ENCODE peak calls at places on chromosomes 12 and 14, in four cellular contexts. One of them, this sample, is unnamed. For H3K4me1, H3K9me3 and H3K36me3, the result is how much of the 10 kb centered on the place peaks cover.

GRCh38 chr12:49413796-49414195 is 46.5 kb downstream of the SPATS2 start:
- DNase-seq in left lung: no peak
- DNase-seq in ovary: no peak
- DNase-seq in stomach: no peak
- DNase-seq in this sample: no peak

GRCh38 chr12:54036620-54037359 is 3.9 kb downstream of the HOXC5 start:
- DNase-seq in stomach: no peak
- DNase-seq in left lung: no peak
- DNase-seq in ovary: no peak
- DNase-seq in this sample: peak

GRCh38 chr12:105226219-105226618 is 9.8 kb downstream of the APPL2 start:
- DNase-seq in stomach: peak
- DNase-seq in left lung: no peak
- DNase-seq in ovary: peak
- DNase-seq in this sample: peak

GRCh38 chr12:93145086-93145485 is 216.0 kb upstream of the EEA1 start:
- DNase-seq in stomach: no peak
- DNase-seq in left lung: no peak
- DNase-seq in ovary: no peak
- DNase-seq in this sample: no peak

GRCh38 chr12:27973487-27973890 is 956 bp upstream of the PTHLH start:
- DNase-seq in stomach: no peak
- DNase-seq in ovary: no peak
- DNase-seq in left lung: no peak
- DNase-seq in this sample: no peak

GRCh38 chr12:93922583-93923006 is 225.8 kb upstream of the PLXNC1 start:
- DNase-seq in stomach: no peak
- DNase-seq in left lung: no peak
- DNase-seq in ovary: no peak
- DNase-seq in this sample: no peak

GRCh38 chr12:123058980-123059379 is 78.5 kb downstream of the ARL6IP4 start:
- DNase-seq in stomach: no peak
- DNase-seq in ovary: peak
- DNase-seq in left lung: no peak
- DNase-seq in this sample: no peak

GRCh38 chr14:81164167-81164774 is 56.5 kb downstream of the GTF2A1 start:
- DNase-seq in stomach: peak
- DNase-seq in ovary: no peak
- DNase-seq in left lung: no peak
- DNase-seq in this sample: peak

GRCh38 chr12:47993491-47993890 is 10.8 kb downstream of the COL2A1 start:
- DNase-seq in left lung: no peak
- DNase-seq in stomach: no peak
- DNase-seq in ovary: no peak
- DNase-seq in this sample: no peak

GRCh38 chr12:18723752-18724151 is 14.1 kb downstream of the PLCZ1 start:
- DNase-seq in stomach: no peak
- DNase-seq in left lung: no peak
- DNase-seq in ovary: no peak
- DNase-seq in this sample: no peak

GRCh38 chr12:109714141-109714912 is 702 bp downstream of the FAM222A start:
- DNase-seq in left lung: peak
- DNase-seq in stomach: peak
- DNase-seq in ovary: peak
- DNase-seq in this sample: no peak

GRCh38 chr14:44820230-44820964 is 141.3 kb downstream of the KLHL28 start:
- DNase-seq in ovary: no peak
- DNase-seq in stomach: no peak
- DNase-seq in left lung: peak
- DNase-seq in this sample: no peak

GRCh38 chr14:69045857-69046351 is 66.8 kb upstream of the ACTN1 start:
- DNase-seq in stomach: no peak
- DNase-seq in left lung: no peak
- DNase-seq in ovary: peak
- DNase-seq in this sample: no peak

GRCh38 chr12:94078736-94079509 is 69.5 kb upstream of the PLXNC1 start:
- DNase-seq in ovary: no peak
- DNase-seq in stomach: no peak
- DNase-seq in left lung: no peak
- DNase-seq in this sample: no peak

GRCh38 chr14:75909630-75910029 is 72.2 kb downstream of the TGFB3 start:
- DNase-seq in left lung: no peak
- DNase-seq in stomach: no peak
- DNase-seq in ovary: no peak
- DNase-seq in this sample: no peak

GRCh38 chr14:23055621-23056256 is 1.6 kb downstream of the CDH24 start:
- DNase-seq in left lung: no peak
- DNase-seq in ovary: peak
- DNase-seq in stomach: no peak
- DNase-seq in this sample: peak

GRCh38 chr14:35438910-35439713 is 34.6 kb upstream of the NFKBIA start:
- DNase-seq in ovary: no peak
- DNase-seq in stomach: no peak
- DNase-seq in left lung: no peak
- DNase-seq in this sample: no peak

GRCh38 chr12:25590021-25590721 is 37.1 kb upstream of the LMNTD1 start:
- DNase-seq in left lung: no peak
- DNase-seq in ovary: no peak
- DNase-seq in stomach: no peak
- DNase-seq in this sample: no peak

GRCh38 chr12:29710104-29710503 is 73.6 kb downstream of the TMTC1 start:
- DNase-seq in left lung: no peak
- DNase-seq in stomach: no peak
- DNase-seq in ovary: no peak
- DNase-seq in this sample: no peak

GRCh38 chr14:53956427-53957201 is at the start of gene BMP4:
- DNase-seq in stomach: peak
- DNase-seq in ovary: peak
- DNase-seq in left lung: peak
- DNase-seq in this sample: peak

GRCh38 chr12:53381739-53382630 is 2.0 kb downstream of the SP1 start:
- DNase-seq in left lung: no peak
- DNase-seq in stomach: peak
- DNase-seq in ovary: peak
- DNase-seq in this sample: peak

GRCh38 chr12:45725631-45726593 is 3.6 kb upstream of the ARID2 start:
- DNase-seq in ovary: no peak
- DNase-seq in left lung: no peak
- DNase-seq in stomach: no peak
- DNase-seq in this sample: no peak

GRCh38 chr14:85533821-85534271 is 3.9 kb downstream of the FLRT2 start:
- DNase-seq in left lung: no peak
- DNase-seq in ovary: peak
- DNase-seq in stomach: no peak
- DNase-seq in this sample: no peak

GRCh38 chr14:65926935-65927700 is 514.6 kb downstream of the FUT8 start:
- DNase-seq in stomach: no peak
- DNase-seq in ovary: no peak
- DNase-seq in left lung: no peak
- DNase-seq in this sample: no peak

GRCh38 chr14:91883770-91884169 is 16.4 kb upstream of the TC2N start:
- DNase-seq in left lung: no peak
- DNase-seq in stomach: no peak
- DNase-seq in ovary: no peak
- DNase-seq in this sample: peak

GRCh38 chr12:115341442-115341841 is 657.5 kb upstream of the TBX3 start:
- DNase-seq in left lung: no peak
- DNase-seq in stomach: peak
- DNase-seq in ovary: peak
- DNase-seq in this sample: peak

GRCh38 chr14:100975668-100976067 is 72.1 kb upstream of the RTL1 start:
- DNase-seq in stomach: no peak
- DNase-seq in ovary: no peak
- DNase-seq in left lung: no peak
- DNase-seq in this sample: no peak

GRCh38 chr12:116177017-116177416 is 100.5 kb downstream of the MED13L start:
- DNase-seq in left lung: no peak
- DNase-seq in stomach: no peak
- DNase-seq in ovary: no peak
- DNase-seq in this sample: no peak

GRCh38 chr12:64780531-64781373 is 21.5 kb upstream of the GNS start:
- DNase-seq in left lung: peak
- DNase-seq in ovary: peak
- DNase-seq in stomach: peak
- DNase-seq in this sample: no peak

GRCh38 chr12:104957388-104958008 is 592 bp downstream of the SLC41A2 start:
- DNase-seq in stomach: peak
- DNase-seq in ovary: no peak
- DNase-seq in left lung: no peak
- DNase-seq in this sample: no peak

GRCh38 chr12:124632510-124632909 is 65.1 kb upstream of the NCOR2 start:
- DNase-seq in ovary: no peak
- DNase-seq in left lung: no peak
- DNase-seq in stomach: no peak
- DNase-seq in this sample: no peak

GRCh38 chr14:39180553-39180952 is 5.5 kb downstream of the PNN start:
- DNase-seq in stomach: no peak
- DNase-seq in ovary: no peak
- DNase-seq in left lung: no peak
- DNase-seq in this sample: no peak

GRCh38 chr12:51247523-51248206 is 9.0 kb downstream of the DAZAP2 start:
- DNase-seq in left lung: no peak
- DNase-seq in stomach: no peak
- DNase-seq in ovary: no peak
- DNase-seq in this sample: no peak

GRCh38 chr12:107243316-107243715 is 150.0 kb upstream of the CRY1 start:
- DNase-seq in left lung: no peak
- DNase-seq in stomach: no peak
- DNase-seq in ovary: no peak
- DNase-seq in this sample: no peak

GRCh38 chr12:120693848-120694247 is 6.9 kb downstream of the MLEC start:
- DNase-seq in stomach: no peak
- DNase-seq in ovary: no peak
- DNase-seq in left lung: no peak
- DNase-seq in this sample: no peak

DNA sequence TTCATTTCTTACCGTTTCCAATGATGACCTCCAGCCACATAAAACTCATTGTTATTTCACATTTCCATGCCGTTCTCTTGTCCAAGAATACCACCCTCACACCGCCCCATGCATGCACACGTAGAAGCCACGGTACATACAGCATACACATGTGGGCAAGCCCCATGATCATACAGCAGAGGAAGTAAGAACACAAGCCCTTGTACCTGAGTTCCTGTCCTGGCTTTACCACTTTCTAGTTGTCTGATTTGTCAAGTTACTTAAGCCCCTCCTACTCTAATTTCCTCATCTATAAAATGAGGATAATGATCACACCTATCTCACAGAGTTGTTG is 59.9 kb downstream of the DUSP16 start:
- DNase-seq in left lung: no peak
- DNase-seq in ovary: no peak
- DNase-seq in stomach: no peak
- DNase-seq in this sample: no peak
- H3K4me1 ChIP-seq in left lung: under half
- H3K4me1 ChIP-seq in ovary: under half
- H3K4me1 ChIP-seq in stomach: half or more
- H3K4me1 ChIP-seq in this sample: under half

GRCh38 chr14:82604819-82605218 is 1071.2 kb upstream of the SEL1L start:
- DNase-seq in stomach: no peak
- DNase-seq in ovary: no peak
- DNase-seq in left lung: no peak
- DNase-seq in this sample: no peak
- H3K9me3 ChIP-seq in stomach: under half
- H3K9me3 ChIP-seq in ovary: under half
- H3K9me3 ChIP-seq in left lung: under half
- H3K9me3 ChIP-seq in this sample: under half

GRCh38 chr14:67352055-67352454 is 7.5 kb downstream of the ATP6V1D start:
- DNase-seq in ovary: no peak
- DNase-seq in left lung: no peak
- DNase-seq in stomach: no peak
- DNase-seq in this sample: no peak
- H3K36me3 ChIP-seq in ovary: under half
- H3K36me3 ChIP-seq in left lung: under half
- H3K36me3 ChIP-seq in stomach: under half
- H3K36me3 ChIP-seq in this sample: under half

GRCh38 chr14:104979758-104980591 is 1.8 kb upstream of the AHNAK2 start:
- DNase-seq in ovary: peak
- DNase-seq in stomach: peak
- DNase-seq in left lung: peak
- DNase-seq in this sample: no peak

GRCh38 chr14:104978774-104979691 is 859 bp upstream of the AHNAK2 start:
- DNase-seq in stomach: no peak
- DNase-seq in ovary: peak
- DNase-seq in left lung: peak
- DNase-seq in this sample: no peak

GRCh38 chr14:104976198-104977007 is 1.8 kb downstream of the AHNAK2 start:
- DNase-seq in ovary: peak
- DNase-seq in stomach: peak
- DNase-seq in left lung: peak
- DNase-seq in this sample: peak

GRCh38 chr14:104977008-104977680 is 1.0 kb downstream of the AHNAK2 start:
- DNase-seq in stomach: no peak
- DNase-seq in left lung: peak
- DNase-seq in ovary: peak
- DNase-seq in this sample: peak

GRCh38 chr14:104977681-104978647 is at the start of gene AHNAK2:
- DNase-seq in ovary: peak
- DNase-seq in stomach: peak
- DNase-seq in left lung: peak
- DNase-seq in this sample: peak
- H3K4me1 ChIP-seq in ovary: under half
- H3K4me1 ChIP-seq in stomach: half or more
- H3K4me1 ChIP-seq in left lung: half or more
- H3K4me1 ChIP-seq in this sample: under half

DNA sequence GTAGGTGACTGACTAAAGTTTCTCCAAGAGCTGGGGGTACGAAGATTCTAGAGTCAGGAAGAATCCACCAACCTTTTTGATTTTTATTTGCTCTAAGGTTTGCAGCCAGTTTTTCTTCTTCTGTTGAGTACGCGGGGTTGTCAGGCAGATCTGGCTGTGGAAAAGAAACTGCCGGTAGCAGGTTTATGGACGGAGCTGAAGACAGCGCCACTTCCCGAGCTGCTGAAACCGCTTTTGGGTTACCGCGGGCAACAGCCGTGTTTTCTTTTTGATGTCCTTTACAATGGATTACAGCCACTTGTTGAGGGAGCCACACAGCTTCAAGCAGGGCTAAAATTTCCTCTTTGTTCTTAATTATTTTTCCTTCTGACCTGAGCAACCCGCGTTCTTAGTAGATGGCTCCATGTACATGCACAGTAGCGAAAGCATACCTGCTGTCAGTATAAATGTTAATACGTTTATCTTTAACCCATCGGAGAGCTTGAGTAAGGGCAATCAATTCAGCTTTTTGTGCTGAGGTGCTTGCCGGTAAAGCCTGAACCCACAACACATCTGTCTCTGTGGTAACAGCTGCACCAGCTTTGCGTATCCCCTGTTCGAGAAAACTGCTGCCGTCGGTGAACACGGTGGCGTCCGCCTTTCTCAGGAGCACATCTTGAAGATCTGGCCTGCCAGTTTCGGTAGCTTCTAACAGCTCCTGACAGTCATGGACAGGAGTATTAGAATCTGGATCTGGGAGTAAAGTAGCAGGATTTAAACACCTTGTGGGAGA is 674.3 kb downstream of the TMEM121 start:
- DNase-seq in ovary: no peak
- DNase-seq in left lung: no peak
- DNase-seq in stomach: no peak
- DNase-seq in this sample: no peak
- H3K9me3 ChIP-seq in ovary: under half
- H3K9me3 ChIP-seq in left lung: under half
- H3K9me3 ChIP-seq in stomach: under half
- H3K9me3 ChIP-seq in this sample: under half